ENCODE peak calls at places on chromosomes 6 and 20, in four cellular contexts. One of them, this sample, is unnamed.

GRCh38 chr6:136662347-136663237 is 112.4 kb upstream of the MAP7 start:
- DNase-seq in H1: no peak
- DNase-seq in GM12892: no peak
- DNase-seq in HepG2: no peak
- DNase-seq in this sample: no peak

GRCh38 chr20:18719426-18719825 is 94.2 kb upstream of the SCP2D1 start:
- DNase-seq in GM12892: no peak
- DNase-seq in HepG2: no peak
- DNase-seq in H1: no peak
- DNase-seq in this sample: no peak

GRCh38 chr6:149963212-149963461 is 606 bp upstream of the ULBP1 start:
- DNase-seq in GM12892: no peak
- DNase-seq in H1: no peak
- DNase-seq in HepG2: no peak
- DNase-seq in this sample: no peak

GRCh38 chr6:43247115-43247999 is 4.1 kb downstream of the TTBK1 start:
- DNase-seq in GM12892: peak
- DNase-seq in HepG2: peak
- DNase-seq in H1: peak
- DNase-seq in this sample: peak

GRCh38 chr6:43011207-43011606 is 2.5 kb downstream of the MEA1 start:
- DNase-seq in H1: no peak
- DNase-seq in HepG2: no peak
- DNase-seq in GM12892: no peak
- DNase-seq in this sample: no peak

GRCh38 chr6:128605961-128606360 is 85.6 kb upstream of the PTPRK start:
- DNase-seq in GM12892: no peak
- DNase-seq in H1: no peak
- DNase-seq in HepG2: no peak
- DNase-seq in this sample: no peak

GRCh38 chr6:124463271-124463670 is 499.0 kb upstream of the RNF217 start:
- DNase-seq in HepG2: no peak
- DNase-seq in GM12892: no peak
- DNase-seq in H1: no peak
- DNase-seq in this sample: no peak

GRCh38 chr20:52275243-52275817 is 83.8 kb upstream of the ZFP64 start:
- DNase-seq in HepG2: no peak
- DNase-seq in GM12892: no peak
- DNase-seq in H1: no peak
- DNase-seq in this sample: no peak

GRCh38 chr20:63538204-63539091 is 1.3 kb upstream of the PTK6 start:
- DNase-seq in H1: no peak
- DNase-seq in GM12892: no peak
- DNase-seq in HepG2: peak
- DNase-seq in this sample: no peak

GRCh38 chr20:57990396-57990987 is 238.0 kb downstream of the ANKRD60 start:
- DNase-seq in H1: no peak
- DNase-seq in HepG2: no peak
- DNase-seq in GM12892: no peak
- DNase-seq in this sample: no peak

GRCh38 chr20:24993337-24994185 is 1.0 kb upstream of the APMAP start:
- DNase-seq in GM12892: no peak
- DNase-seq in H1: no peak
- DNase-seq in HepG2: peak
- DNase-seq in this sample: no peak

GRCh38 chr6:37052027-37052628 is 46.7 kb downstream of the FGD2 start:
- DNase-seq in HepG2: peak
- DNase-seq in H1: no peak
- DNase-seq in GM12892: no peak
- DNase-seq in this sample: no peak

GRCh38 chr6:41927253-41927652 is 6.0 kb downstream of the BYSL start:
- DNase-seq in H1: no peak
- DNase-seq in HepG2: no peak
- DNase-seq in GM12892: no peak
- DNase-seq in this sample: no peak

GRCh38 chr6:93139408-93140081 is 279.8 kb downstream of the EPHA7 start:
- DNase-seq in GM12892: no peak
- DNase-seq in HepG2: no peak
- DNase-seq in H1: no peak
- DNase-seq in this sample: no peak

GRCh38 chr20:44093249-44093582 is 93.8 kb downstream of the JPH2 start:
- DNase-seq in GM12892: no peak
- DNase-seq in H1: no peak
- DNase-seq in HepG2: no peak
- DNase-seq in this sample: no peak

GRCh38 chr6:154797857-154798256 is 64.6 kb downstream of the SCAF8 start:
- DNase-seq in GM12892: no peak
- DNase-seq in HepG2: peak
- DNase-seq in H1: no peak
- DNase-seq in this sample: no peak

GRCh38 chr20:51122931-51123658 is 100.2 kb upstream of the KCNG1 start:
- DNase-seq in H1: no peak
- DNase-seq in GM12892: no peak
- DNase-seq in HepG2: no peak
- DNase-seq in this sample: no peak
- TF ChIP-seq POLR2AphosphoS5 in H1: no peak
- TF ChIP-seq POLR2AphosphoS5 in GM12892: no peak
- TF ChIP-seq POLR2AphosphoS5 in HepG2: no peak
- TF ChIP-seq POLR2AphosphoS5 in this sample: no peak

DNA sequence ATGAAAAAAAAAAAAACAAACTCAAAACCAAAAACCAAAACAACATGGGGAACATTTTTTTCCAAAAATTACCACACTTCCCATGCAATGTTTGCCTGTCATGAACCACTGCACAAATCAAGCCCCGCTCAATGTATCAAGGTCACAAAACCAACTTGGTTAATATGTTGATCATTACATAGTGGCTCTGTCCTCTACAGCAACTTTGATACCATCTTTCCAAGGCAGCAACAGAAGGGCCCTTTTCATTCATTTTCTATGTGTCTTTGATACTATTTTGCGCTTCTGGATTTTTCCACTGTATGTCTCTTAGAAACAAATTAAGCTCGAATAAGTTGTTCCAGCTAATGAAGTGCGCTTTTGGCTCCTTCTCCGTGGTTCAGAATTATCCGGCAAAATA is 1.5 kb downstream of the ZHX3 start:
- DNase-seq in HepG2: peak
- DNase-seq in GM12892: no peak
- DNase-seq in H1: no peak
- DNase-seq in this sample: no peak
- TF ChIP-seq TAF1 in HepG2: no peak
- TF ChIP-seq TAF1 in GM12892: no peak
- TF ChIP-seq TAF1 in H1: no peak
- TF ChIP-seq TAF1 in this sample: no peak

GRCh38 chr20:10591956-10592521 is 81.8 kb downstream of the JAG1 start:
- DNase-seq in H1: no peak
- DNase-seq in GM12892: no peak
- DNase-seq in HepG2: no peak
- DNase-seq in this sample: no peak
- TF ChIP-seq POLR2AphosphoS5 in H1: no peak
- TF ChIP-seq POLR2AphosphoS5 in GM12892: no peak
- TF ChIP-seq POLR2AphosphoS5 in HepG2: no peak
- TF ChIP-seq POLR2AphosphoS5 in this sample: no peak

GRCh38 chr6:16591681-16592549 is 169.3 kb downstream of the ATXN1 start:
- DNase-seq in GM12892: peak
- DNase-seq in HepG2: no peak
- DNase-seq in H1: no peak
- DNase-seq in this sample: peak
- TF ChIP-seq TAF1 in GM12892: no peak
- TF ChIP-seq TAF1 in HepG2: no peak
- TF ChIP-seq TAF1 in H1: no peak
- TF ChIP-seq TAF1 in this sample: no peak

DNA sequence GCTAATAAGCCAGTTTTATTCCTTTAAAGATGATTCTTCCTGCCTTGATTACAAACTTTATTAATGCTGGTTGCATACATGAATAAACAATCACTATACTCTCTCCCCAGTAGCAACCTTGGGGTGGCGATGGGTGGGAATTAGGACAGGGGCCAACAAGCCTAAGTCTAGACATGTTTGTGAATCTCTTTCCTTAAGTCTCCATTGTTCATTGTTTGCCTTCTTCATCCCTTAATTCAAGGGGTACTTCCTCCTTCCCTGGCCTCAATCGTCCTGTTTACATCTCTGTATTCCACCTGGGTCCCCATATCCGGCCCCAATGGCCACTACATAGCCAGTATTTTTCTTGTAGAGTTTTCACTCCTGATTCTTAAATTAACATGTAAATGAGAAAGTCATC is 66.0 kb downstream of the ARHGAP18 start:
- DNase-seq in HepG2: no peak
- DNase-seq in GM12892: no peak
- DNase-seq in H1: no peak
- DNase-seq in this sample: no peak
- TF ChIP-seq POLR2AphosphoS5 in HepG2: no peak
- TF ChIP-seq POLR2AphosphoS5 in GM12892: no peak
- TF ChIP-seq POLR2AphosphoS5 in H1: no peak
- TF ChIP-seq POLR2AphosphoS5 in this sample: no peak

GRCh38 chr6:22471369-22471690 is 98.0 kb upstream of the HDGFL1 start:
- DNase-seq in H1: no peak
- DNase-seq in HepG2: no peak
- DNase-seq in GM12892: no peak
- DNase-seq in this sample: no peak

GRCh38 chr6:22467645-22468044 is 101.7 kb upstream of the HDGFL1 start:
- DNase-seq in H1: no peak
- DNase-seq in HepG2: no peak
- DNase-seq in GM12892: no peak
- DNase-seq in this sample: no peak

GRCh38 chr6:22470454-22471368 is 98.7 kb upstream of the HDGFL1 start:
- DNase-seq in HepG2: no peak
- DNase-seq in H1: no peak
- DNase-seq in GM12892: no peak
- DNase-seq in this sample: no peak

GRCh38 chr6:22466665-22467064 is 102.7 kb upstream of the HDGFL1 start:
- DNase-seq in GM12892: no peak
- DNase-seq in HepG2: no peak
- DNase-seq in H1: no peak
- DNase-seq in this sample: no peak

GRCh38 chr6:22468566-22468965 is 100.8 kb upstream of the HDGFL1 start:
- DNase-seq in HepG2: no peak
- DNase-seq in H1: no peak
- DNase-seq in GM12892: no peak
- DNase-seq in this sample: no peak
- TF ChIP-seq TAF1 in HepG2: no peak
- TF ChIP-seq TAF1 in H1: no peak
- TF ChIP-seq TAF1 in GM12892: no peak
- TF ChIP-seq TAF1 in this sample: no peak

GRCh38 chr6:68141190-68141589 is 493.9 kb upstream of the ADGRB3 start:
- DNase-seq in HepG2: no peak
- DNase-seq in H1: no peak
- DNase-seq in GM12892: no peak
- DNase-seq in this sample: no peak

GRCh38 chr6:68144667-68145066 is 490.4 kb upstream of the ADGRB3 start:
- DNase-seq in HepG2: no peak
- DNase-seq in H1: no peak
- DNase-seq in GM12892: no peak
- DNase-seq in this sample: no peak

GRCh38 chr6:68134796-68135195 is 500.3 kb upstream of the ADGRB3 start:
- DNase-seq in H1: no peak
- DNase-seq in GM12892: no peak
- DNase-seq in HepG2: no peak
- DNase-seq in this sample: no peak

GRCh38 chr6:68139130-68139529 is 496.0 kb upstream of the ADGRB3 start:
- DNase-seq in H1: peak
- DNase-seq in HepG2: no peak
- DNase-seq in GM12892: no peak
- DNase-seq in this sample: no peak
- TF ChIP-seq POLR2AphosphoS5 in H1: no peak
- TF ChIP-seq POLR2AphosphoS5 in HepG2: no peak
- TF ChIP-seq POLR2AphosphoS5 in GM12892: no peak
- TF ChIP-seq POLR2AphosphoS5 in this sample: no peak

DNA sequence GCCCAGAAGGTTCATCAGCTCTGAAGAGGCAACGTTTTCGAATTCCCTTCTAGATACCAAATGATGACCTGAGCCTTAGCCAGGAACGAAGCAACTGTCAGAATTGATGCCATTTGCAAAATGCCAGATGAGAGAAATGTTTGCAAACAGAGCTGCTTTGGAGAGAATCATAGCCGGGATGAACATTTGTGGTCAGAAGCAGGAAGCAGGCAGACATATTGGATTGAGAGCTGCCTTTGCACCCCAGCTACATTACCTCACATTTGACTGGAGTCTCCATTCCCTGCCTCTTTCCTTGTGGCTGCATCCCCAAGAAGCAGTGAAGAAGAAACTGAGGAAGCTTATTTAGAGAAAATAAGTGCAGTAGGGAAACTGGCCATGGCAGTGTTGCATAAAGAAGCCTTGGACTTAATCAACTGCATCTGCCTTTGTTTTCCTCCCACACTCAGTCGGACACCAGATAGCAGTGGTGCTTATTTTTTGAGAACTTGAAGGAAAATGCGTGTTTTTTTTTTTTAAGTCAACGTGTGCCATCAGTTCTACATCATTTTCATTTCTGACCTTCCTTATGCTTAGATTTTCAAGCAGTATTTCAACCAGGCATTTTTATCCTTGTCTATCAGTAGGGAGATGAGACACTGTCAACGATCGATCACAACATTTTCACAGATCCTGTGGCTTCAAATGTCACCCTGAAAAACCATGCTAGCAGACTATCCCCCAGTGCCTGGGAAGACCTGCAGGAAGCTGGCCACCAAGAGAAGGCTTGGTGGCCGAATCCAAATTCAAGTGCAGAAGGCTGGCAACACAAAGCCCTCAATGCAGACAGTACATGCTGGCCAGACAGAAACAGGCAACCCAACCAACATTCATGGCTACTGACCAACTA is 541.2 kb upstream of the JARID2 start:
- DNase-seq in GM12892: no peak
- DNase-seq in H1: no peak
- DNase-seq in HepG2: no peak
- DNase-seq in this sample: no peak
- TF ChIP-seq TAF1 in GM12892: no peak
- TF ChIP-seq TAF1 in H1: no peak
- TF ChIP-seq TAF1 in HepG2: no peak
- TF ChIP-seq TAF1 in this sample: no peak

DNA sequence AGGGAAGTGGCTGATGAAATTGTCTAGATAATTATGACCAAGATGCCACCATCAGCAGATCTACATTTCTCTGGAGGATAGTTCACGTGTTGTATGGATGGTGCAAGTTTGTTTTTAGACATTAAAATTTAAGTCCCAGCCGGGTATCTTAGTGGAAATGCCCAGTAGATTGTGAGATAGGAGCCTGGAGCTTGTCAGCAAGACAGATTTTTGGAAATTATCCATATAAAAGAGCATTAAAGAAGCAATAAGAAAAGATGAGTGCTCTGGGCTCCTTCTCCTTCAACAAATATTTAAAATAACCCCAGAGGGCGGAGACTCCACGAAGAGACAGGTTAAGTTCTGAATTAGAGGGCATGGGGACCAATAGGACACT is 47.6 kb upstream of the SMLR1 start:
- DNase-seq in GM12892: no peak
- DNase-seq in HepG2: no peak
- DNase-seq in H1: no peak
- DNase-seq in this sample: no peak
- TF ChIP-seq POLR2AphosphoS5 in GM12892: no peak
- TF ChIP-seq POLR2AphosphoS5 in HepG2: no peak
- TF ChIP-seq POLR2AphosphoS5 in H1: no peak
- TF ChIP-seq POLR2AphosphoS5 in this sample: no peak